ENCODE peak calls at places on chromosome 20, in five cellular contexts. X is CD4-positive, CD25-positive, alpha-beta regulatory T cell; Q is T-helper 17 cell; M is adrenal gland; Z is CD4-positive, alpha-beta T cell. D is an unnamed sample. For H3K9me3, the result is how much of the 10 kb centered on the place peaks cover.

GRCh38 chr20:8855315-8855714 is 213.6 kb upstream of the PLCB4 start:
- DNase-seq in X (no peak), Q (no peak), M (no peak), Z (no peak), D (no peak)

GRCh38 chr20:31606678-31606927 is 1.5 kb downstream of the ID1 start:
- DNase-seq in X (no peak), Q (no peak), M (no peak), Z (no peak), D (no peak)

GRCh38 chr20:63417213-63418120 is 55.0 kb downstream of the KCNQ2 start:
- DNase-seq in X (no peak), Q (no peak), M (no peak), Z (no peak), D (peak)

GRCh38 chr20:32325706-32326506 is 32.2 kb upstream of the ASXL1 start:
- DNase-seq in X (no peak), Q (no peak), M (no peak), Z (no peak), D (no peak)

GRCh38 chr20:4369798-4370124 is 351.9 kb upstream of the PRND start:
- DNase-seq in X (peak), Q (no peak), M (no peak), Z (no peak), D (no peak)

GRCh38 chr20:12019677-12020076 is 102.0 kb downstream of the BTBD3 start:
- DNase-seq in X (no peak), Q (no peak), M (no peak), Z (no peak), D (no peak)

GRCh38 chr20:4483961-4484360 is 237.7 kb upstream of the PRND start:
- DNase-seq in X (no peak), Q (no peak), M (no peak), Z (no peak), D (no peak)

GRCh38 chr20:5590899-5591298 is 159.3 kb upstream of the SHLD1 start:
- DNase-seq in X (no peak), Q (no peak), M (no peak), Z (no peak), D (no peak)

GRCh38 chr20:10255846-10256245 is 37.2 kb downstream of the SNAP25 start:
- DNase-seq in X (no peak), Q (no peak), M (no peak), Z (no peak), D (no peak)

GRCh38 chr20:57890254-57890800 is 180.5 kb upstream of the PMEPA1 start:
- DNase-seq in X (no peak), Q (no peak), M (no peak), Z (no peak), D (no peak)

GRCh38 chr20:10169752-10170151 is 48.9 kb upstream of the SNAP25 start:
- DNase-seq in X (no peak), Q (no peak), M (no peak), Z (no peak), D (no peak)

GRCh38 chr20:41168281-41169183 is 31.2 kb downstream of the PLCG1 start:
- DNase-seq in X (no peak), Q (no peak), M (no peak), Z (no peak), D (no peak)

GRCh38 chr20:57078101-57078500 is 188.3 kb downstream of the BMP7 start:
- DNase-seq in X (no peak), Q (no peak), M (no peak), Z (no peak), D (no peak)

GRCh38 chr20:37388831-37389230 is 42.9 kb downstream of the SRC start:
- DNase-seq in X (no peak), Q (no peak), M (no peak), Z (no peak), D (peak)

GRCh38 chr20:53739799-53740785 is 146.5 kb upstream of the ZNF217 start:
- DNase-seq in X (peak), Q (no peak), M (no peak), Z (no peak), D (no peak)

GRCh38 chr20:13865825-13866351 is 81.1 kb downstream of the NDUFAF5 start:
- DNase-seq in X (no peak), Q (no peak), M (no peak), Z (no peak), D (no peak)

GRCh38 chr20:42734660-42735368 is 454.9 kb downstream of the PTPRT start:
- DNase-seq in X (no peak), Q (no peak), M (no peak), Z (no peak), D (no peak)

GRCh38 chr20:58436868-58437645 is 48.0 kb downstream of the VAPB start:
- DNase-seq in X (peak), Q (no peak), M (no peak), Z (no peak), D (no peak)

GRCh38 chr20:62874745-62875344 is 13.2 kb upstream of the TCFL5 start:
- DNase-seq in X (no peak), Q (no peak), M (no peak), Z (no peak), D (no peak)

GRCh38 chr20:5080384-5080877 is 39.3 kb downstream of the PCNA start:
- DNase-seq in X (peak), Q (no peak), M (peak), Z (no peak), D (peak)

GRCh38 chr20:50415516-50416268 is 94.5 kb upstream of the PTPN1 start:
- DNase-seq in X (no peak), Q (no peak), M (peak), Z (no peak), D (peak)

GRCh38 chr20:41618807-41619294 is 674 bp upstream of the CHD6 start:
- DNase-seq in X (no peak), Q (no peak), M (no peak), Z (no peak), D (no peak)

GRCh38 chr20:51500936-51501335 is 41.6 kb downstream of the NFATC2 start:
- DNase-seq in X (peak), Q (no peak), M (no peak), Z (peak), D (no peak)

GRCh38 chr20:6863798-6864201 is 96.3 kb downstream of the BMP2 start:
- DNase-seq in X (no peak), Q (no peak), M (no peak), Z (no peak), D (no peak)

GRCh38 chr20:19125508-19125907 is 86.9 kb upstream of the SLC24A3 start:
- DNase-seq in X (no peak), Q (no peak), M (no peak), Z (no peak), D (no peak)

GRCh38 chr20:53381568-53382262 is 211.9 kb downstream of the ZNF217 start:
- DNase-seq in X (no peak), Q (no peak), M (no peak), Z (no peak), D (no peak)

GRCh38 chr20:34022154-34022842 is 28.6 kb downstream of the RALY start:
- DNase-seq in X (peak), Q (no peak), M (no peak), Z (no peak), D (peak)

GRCh38 chr20:34768105-34768504 is 57.3 kb downstream of the NCOA6 start:
- DNase-seq in X (no peak), Q (no peak), M (no peak), Z (no peak), D (no peak)

GRCh38 chr20:50628326-50628725 is 63.0 kb downstream of the RIPOR3 start:
- DNase-seq in X (no peak), Q (no peak), M (no peak), Z (no peak), D (no peak)

GRCh38 chr20:53598140-53599038 is 4.8 kb upstream of the ZNF217 start:
- DNase-seq in X (peak), Q (no peak), M (peak), Z (no peak), D (no peak)

GRCh38 chr20:10352934-10353866 is 80.8 kb downstream of the MKKS start:
- DNase-seq in X (no peak), Q (no peak), M (no peak), Z (no peak), D (no peak)

GRCh38 chr20:32918751-32919150 is 60.0 kb downstream of the EFCAB8 start:
- DNase-seq in X (no peak), Q (no peak), M (no peak), Z (no peak), D (no peak)

GRCh38 chr20:44433751-44434538 is 41.7 kb upstream of the TTPAL start:
- DNase-seq in X (no peak), Q (no peak), M (peak), Z (no peak), D (no peak)

GRCh38 chr20:30168025-30168799 is 1089.3 kb upstream of the DEFB115 start:
- DNase-seq in X (no peak), Q (no peak), M (peak), Z (no peak), D (peak)

GRCh38 chr20:7333846-7334245 is 566.4 kb downstream of the BMP2 start:
- DNase-seq in X (no peak), Q (no peak), M (no peak), Z (no peak), D (no peak)

GRCh38 chr20:16462711-16463110 is 110.5 kb downstream of the KIF16B start:
- DNase-seq in X (no peak), Q (no peak), M (no peak), Z (no peak), D (no peak)

GRCh38 chr20:3871549-3872265 is 17.5 kb upstream of the PANK2 start:
- DNase-seq in X (no peak), Q (no peak), M (no peak), Z (no peak), D (no peak)

GRCh38 chr20:3863317-3863716 is 16.7 kb downstream of the MAVS start:
- DNase-seq in X (no peak), Q (no peak), M (no peak), Z (no peak), D (no peak)

GRCh38 chr20:40254023-40254772 is 434.8 kb downstream of the MAFB start:
- DNase-seq in X (no peak), Q (no peak), M (no peak), Z (no peak), D (no peak)

DNA sequence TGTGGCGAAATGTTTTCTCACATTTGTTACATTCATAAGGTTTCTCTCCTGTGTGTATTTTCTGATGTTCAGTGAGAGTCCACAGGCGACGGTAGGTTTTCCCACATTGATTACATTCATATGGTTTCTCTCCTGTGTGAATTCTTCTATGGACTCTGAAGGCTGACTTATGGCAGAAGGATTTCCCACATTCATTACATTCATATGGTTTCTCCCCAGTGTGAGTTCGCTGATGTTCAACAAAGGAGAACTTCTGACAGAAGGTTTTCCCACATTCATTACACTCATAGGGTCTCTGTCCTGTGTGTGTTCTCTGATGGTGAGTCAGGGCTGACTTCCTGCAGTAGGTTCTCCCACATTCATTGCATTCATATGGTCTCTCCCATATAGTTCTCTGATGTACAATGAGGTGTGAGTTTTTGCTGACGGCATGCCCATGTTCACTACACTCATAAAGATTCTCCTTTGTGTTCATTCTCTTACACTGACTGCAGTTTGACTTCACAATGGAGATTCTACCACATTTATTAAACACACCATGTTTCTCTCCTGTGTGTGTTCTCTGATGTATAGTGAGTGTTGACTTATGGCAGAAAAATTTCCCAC is 11.9 kb downstream of the ZNF334 start:
- DNase-seq in X (no peak), Q (no peak), M (no peak), Z (no peak), D (no peak)
- H3K9me3 ChIP-seq in X (under half), Q (under half), M (under half), Z (under half), D (under half)

DNA sequence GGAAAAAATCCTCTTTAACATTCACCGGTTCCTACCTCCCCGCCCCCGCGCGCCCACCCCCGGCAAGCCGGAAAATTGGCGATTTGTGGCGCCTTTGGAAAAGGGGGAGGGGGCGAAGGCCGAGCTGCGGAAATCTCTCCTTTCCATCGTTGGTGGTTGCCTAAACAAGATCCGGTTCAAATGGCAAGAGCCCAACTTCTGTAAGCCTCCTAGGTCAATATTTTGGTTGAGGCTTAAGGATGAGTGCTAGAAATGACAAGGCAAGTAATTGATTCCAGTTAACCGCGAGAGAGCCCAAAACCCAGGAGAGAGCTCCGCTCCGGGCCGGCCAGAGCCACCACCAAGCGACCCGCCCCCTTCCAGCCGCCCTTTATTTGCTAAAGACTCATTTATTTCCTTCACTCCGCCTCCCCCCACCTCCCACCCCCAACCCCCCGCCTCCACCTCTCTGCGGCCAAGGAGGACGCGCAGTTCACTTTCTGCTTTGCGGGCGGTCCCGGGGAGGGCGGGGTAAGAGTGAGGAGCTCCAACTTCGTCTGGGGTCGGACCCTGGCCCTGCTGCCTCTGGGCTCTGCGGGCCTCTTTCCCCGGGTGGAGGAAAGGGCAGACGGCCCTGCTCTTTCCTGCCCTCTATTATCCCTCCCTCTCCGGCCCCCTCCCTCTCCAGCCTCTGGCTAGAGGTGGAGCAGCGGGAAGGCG is 838 bp upstream of the NKX2-2 start:
- DNase-seq in X (no peak), Q (no peak), M (no peak), Z (no peak), D (peak)
- H3K9me3 ChIP-seq in X (under half), Q (under half), M (under half), Z (under half), D (under half)

DNA sequence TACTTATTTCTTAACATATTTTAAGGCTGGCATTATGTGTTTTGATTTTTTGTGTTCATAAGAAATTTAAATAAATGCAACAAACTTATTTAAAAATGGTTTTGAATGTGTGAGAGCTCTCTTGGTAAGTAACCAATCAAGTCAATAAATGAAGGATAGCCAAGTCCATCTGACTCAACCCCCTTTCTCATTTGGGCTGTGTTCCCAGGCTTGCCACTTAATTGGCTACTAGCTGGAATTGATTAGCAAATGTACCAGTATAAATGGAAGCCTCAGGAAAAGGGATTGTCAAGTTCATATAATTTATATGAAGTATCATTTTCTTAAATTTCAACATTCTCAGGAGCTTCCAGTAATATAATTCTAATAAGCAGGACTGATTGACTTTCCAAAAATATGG is 614.8 kb downstream of the CDH26 start:
- DNase-seq in X (no peak), Q (no peak), M (no peak), Z (no peak), D (no peak)
- H3K9me3 ChIP-seq in X (under half), Q (under half), M (under half), Z (under half), D (under half)

GRCh38 chr20:49278817-49279676 is 1.2 kb upstream of the ZNFX1 start:
- DNase-seq in X (no peak), Q (no peak), M (peak), Z (no peak), D (no peak)

GRCh38 chr20:49278036-49278816 is at the start of gene ZNFX1:
- DNase-seq in X (peak), Q (peak), M (peak), Z (peak), D (peak)

GRCh38 chr20:49280463-49281058 is 2.7 kb upstream of the ZNFX1 start:
- DNase-seq in X (no peak), Q (no peak), M (no peak), Z (no peak), D (no peak)

GRCh38 chr20:49281059-49281912 is 3.4 kb upstream of the ZNFX1 start:
- DNase-seq in X (no peak), Q (no peak), M (no peak), Z (no peak), D (no peak)

GRCh38 chr20:49279677-49280462 is 2.0 kb upstream of the ZNFX1 start:
- DNase-seq in X (peak), Q (no peak), M (no peak), Z (no peak), D (no peak)
- H3K9me3 ChIP-seq in X (half or more), Q (half or more), M (under half), Z (half or more), D (under half)

D was measured in upper lobe of left lung.